ENCODE peak calls at places on chromosome 4, in seven cellular contexts. G is PC-9, L is PC-3, R is fibroblast of lung, K is K562, X is GM23248, M is GM23338. N is an unnamed sample.

GRCh38 chr4:37244583-37245390 is at the start of gene NWD2:
- DNase-seq in G (no peak), L (no peak), R (peak), K (no peak), X (peak), M (peak), N (no peak)

GRCh38 chr4:104591505-104591904 is 96.8 kb upstream of the CXXC4 start:
- DNase-seq in G (no peak), L (no peak), R (no peak), K (no peak), X (no peak), M (peak), N (no peak)

GRCh38 chr4:100983426-100983825 is 363.9 kb downstream of the PPP3CA start:
- DNase-seq in G (no peak), L (no peak), R (peak), K (no peak), X (peak), M (no peak), N (no peak)

GRCh38 chr4:78768447-78769177 is 7.5 kb upstream of the BMP2K start:
- DNase-seq in G (no peak), L (peak), R (peak), K (no peak), X (peak), M (no peak), N (no peak)

GRCh38 chr4:174154455-174154854 is 129.0 kb downstream of the FBXO8 start:
- DNase-seq in G (no peak), L (peak), R (peak), K (peak), X (peak), M (no peak), N (no peak)

GRCh38 chr4:56606385-56606784 is 74.7 kb downstream of the HOPX start:
- DNase-seq in G (no peak), L (no peak), R (no peak), K (no peak), X (no peak), M (peak), N (no peak)

GRCh38 chr4:100240008-100240407 is 49.7 kb upstream of the DDIT4L start:
- DNase-seq in G (no peak), L (no peak), R (no peak), K (no peak), X (peak), M (no peak), N (no peak)

GRCh38 chr4:115515379-115516171 is 402.2 kb upstream of the NDST4 start:
- DNase-seq in G (no peak), L (no peak), R (no peak), K (no peak), X (no peak), M (no peak), N (no peak)

GRCh38 chr4:110175634-110176033 is 22.8 kb downstream of the ELOVL6 start:
- DNase-seq in G (no peak), L (peak), R (no peak), K (no peak), X (peak), M (no peak), N (no peak)

GRCh38 chr4:142474398-142475087 is 371.6 kb downstream of the INPP4B start:
- DNase-seq in G (peak), L (peak), R (peak), K (no peak), X (peak), M (no peak), N (no peak)

GRCh38 chr4:87029356-87029755 is 94.5 kb downstream of the AFF1 start:
- DNase-seq in G (no peak), L (no peak), R (no peak), K (no peak), X (no peak), M (no peak), N (no peak)

GRCh38 chr4:27463816-27464215 is 603.2 kb downstream of the STIM2 start:
- DNase-seq in G (peak), L (peak), R (peak), K (no peak), X (peak), M (no peak), N (no peak)

GRCh38 chr4:121096629-121097028 is 24.3 kb upstream of the NDNF start:
- DNase-seq in G (no peak), L (peak), R (peak), K (peak), X (peak), M (peak), N (peak)

GRCh38 chr4:152690706-152691651 is 11.2 kb upstream of the TMEM154 start:
- DNase-seq in G (no peak), L (no peak), R (peak), K (no peak), X (peak), M (no peak), N (no peak)

GRCh38 chr4:113499696-113500095 is 261.8 kb downstream of the CAMK2D start:
- DNase-seq in G (no peak), L (peak), R (peak), K (no peak), X (peak), M (no peak), N (no peak)

GRCh38 chr4:3046149-3046548 is 28.2 kb downstream of the HTT-AS start:
- DNase-seq in G (no peak), L (no peak), R (no peak), K (no peak), X (no peak), M (no peak), N (peak)
- H3K4me2 ChIP-seq in G (no peak), L (no peak), R (no peak), K (no peak), X (no peak), M (no peak), N (peak)

GRCh38 chr4:122739174-122739573 is 6.7 kb downstream of the BBS12 start:
- DNase-seq in G (no peak), L (peak), R (peak), K (no peak), X (peak), M (no peak), N (no peak)

GRCh38 chr4:122731676-122732075 is 828 bp upstream of the BBS12 start:
- DNase-seq in G (no peak), L (no peak), R (no peak), K (no peak), X (no peak), M (no peak), N (peak)

GRCh38 chr4:122732329-122733026 is at the start of gene BBS12:
- DNase-seq in G (peak), L (peak), R (peak), K (peak), X (peak), M (peak), N (peak)

GRCh38 chr4:122728781-122729330 is 3.6 kb upstream of the BBS12 start:
- DNase-seq in G (no peak), L (no peak), R (no peak), K (no peak), X (peak), M (no peak), N (no peak)

GRCh38 chr4:122733805-122734155 is 1.3 kb downstream of the BBS12 start:
- DNase-seq in G (no peak), L (no peak), R (peak), K (no peak), X (no peak), M (no peak), N (no peak)
- H3K4me3 ChIP-seq in G (peak), L (peak), R (peak), K (peak), X (peak), M (peak), N (peak)

GRCh38 chr4:19694829-19695228 is 556.9 kb upstream of the SLIT2 start:
- DNase-seq in G (no peak), L (no peak), R (no peak), K (no peak), X (no peak), M (no peak), N (no peak)

GRCh38 chr4:19689511-19689910 is 562.2 kb upstream of the SLIT2 start:
- DNase-seq in G (no peak), L (peak), R (peak), K (no peak), X (peak), M (no peak), N (no peak)

GRCh38 chr4:19698961-19699360 is 552.7 kb upstream of the SLIT2 start:
- DNase-seq in G (no peak), L (no peak), R (peak), K (no peak), X (no peak), M (no peak), N (no peak)

DNA sequence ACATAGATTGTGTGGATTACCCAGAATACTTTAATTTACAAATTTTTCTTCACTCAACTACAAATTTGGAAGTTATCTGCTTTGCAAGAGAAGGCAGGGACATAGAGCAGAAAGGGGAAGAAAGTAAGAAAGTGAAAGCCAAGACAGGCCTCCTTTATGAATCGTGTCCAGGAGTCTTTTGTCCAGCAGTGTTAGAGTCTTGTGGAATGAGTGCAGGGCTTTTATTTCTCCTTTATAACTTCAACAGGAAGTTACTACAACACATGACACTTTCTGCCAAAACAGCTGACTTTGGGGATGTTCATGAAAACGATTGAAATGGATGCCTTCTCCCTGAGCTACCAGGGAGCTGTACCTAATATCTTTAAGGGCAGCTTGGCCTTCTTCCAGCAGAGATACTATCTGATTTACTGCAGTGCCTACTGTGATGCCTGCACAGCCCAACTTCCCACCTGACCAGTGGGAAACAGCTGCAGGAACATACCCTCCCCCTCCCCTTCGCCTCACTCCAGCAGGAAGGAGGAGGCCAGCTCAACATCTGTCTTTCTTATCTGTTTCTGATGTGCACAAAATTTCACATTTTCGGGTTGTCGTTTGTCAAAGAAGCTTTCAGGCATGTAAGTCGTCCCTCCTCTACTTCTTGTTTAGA is 557.6 kb upstream of the SLIT2 start:
- DNase-seq in G (no peak), L (no peak), R (no peak), K (no peak), X (peak), M (peak), N (no peak)
- H2AFZ ChIP-seq in G (no peak), L (no peak), R (peak), K (no peak), X (peak), M (peak), N (peak)

DNA sequence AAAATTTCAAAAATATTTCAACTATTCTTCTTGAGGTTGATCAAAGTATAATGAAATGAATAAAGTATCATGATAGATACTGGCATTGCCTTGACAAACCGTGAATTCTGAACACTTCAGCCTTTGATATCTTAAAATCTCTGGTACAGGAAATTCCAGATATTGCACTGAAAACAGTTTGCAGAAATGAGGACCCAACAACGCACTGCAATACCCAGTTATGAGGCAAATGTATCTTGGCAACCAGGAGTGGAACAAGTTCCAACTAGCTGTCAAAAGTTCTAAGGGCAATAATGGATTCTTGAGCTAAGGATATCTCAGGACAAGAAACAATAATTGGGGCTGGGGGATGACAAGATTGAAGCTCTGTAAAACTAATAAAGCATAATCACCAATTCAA is 38.2 kb downstream of the EIF4E start:
- DNase-seq in G (no peak), L (no peak), R (peak), K (no peak), X (no peak), M (no peak), N (no peak)
- H3K4me2 ChIP-seq in G (no peak), L (no peak), R (no peak), K (no peak), X (no peak), M (no peak), N (no peak)

DNA sequence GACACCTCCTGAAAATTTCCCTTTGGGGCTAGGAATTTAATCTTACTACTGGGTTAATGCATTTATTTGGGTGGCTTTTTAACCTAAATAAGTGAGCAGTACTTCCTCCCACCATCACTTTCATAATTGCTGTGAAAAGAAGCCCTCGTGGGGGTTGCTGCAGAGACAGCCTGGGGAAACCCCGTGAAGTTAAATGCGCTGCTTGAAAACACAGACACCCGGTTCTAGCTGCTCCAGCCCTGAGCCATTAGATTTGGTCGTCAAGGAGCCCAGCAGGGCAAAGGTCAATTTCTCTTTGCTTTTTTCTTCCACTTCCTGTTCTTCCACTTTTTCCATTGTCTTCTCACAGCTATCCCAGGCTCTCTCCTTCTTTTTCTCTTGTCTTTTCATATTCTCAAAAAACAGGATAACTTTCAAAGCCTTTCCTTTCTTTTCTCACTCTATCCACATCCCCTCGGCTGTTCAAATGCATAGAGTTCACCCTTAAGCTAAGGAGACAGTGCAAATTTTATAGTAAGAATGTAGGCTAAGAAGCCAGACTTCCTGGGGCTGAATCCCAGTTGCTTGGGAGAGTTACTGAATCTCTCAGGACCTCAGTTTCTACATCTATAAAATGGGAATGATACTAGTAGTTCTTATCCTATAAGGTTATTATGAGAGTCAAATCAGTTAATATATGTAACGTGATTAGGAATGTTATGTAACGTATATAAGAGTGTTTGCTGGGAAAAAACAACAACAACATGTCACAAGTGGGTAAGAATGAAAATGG is 91.5 kb upstream of the ZNF827 start:
- DNase-seq in G (peak), L (peak), R (no peak), K (no peak), X (no peak), M (peak), N (peak)
- H3K4me3 ChIP-seq in G (no peak), L (no peak), R (no peak), K (no peak), X (no peak), M (no peak), N (peak)

GRCh38 chr4:185573651-185574199 is 38.4 kb upstream of the PDLIM3 start:
- DNase-seq in G (peak), L (peak), R (peak), K (peak), X (peak), M (peak), N (no peak)
- H2AFZ ChIP-seq in G (peak), L (peak), R (peak), K (peak), X (peak), M (peak), N (no peak)

N was measured in Karpas-422.